ENCODE peak calls at places on chromosome 11, in seven cellular contexts. U is esophagus muscularis mucosa, X is heart left ventricle, C is A549, H is transverse colon, N is prostate gland, E is sigmoid colon. A is an unnamed sample.

GRCh38 chr11:64616817-64617216 is 25.8 kb downstream of the SLC22A12 start:
- DNase-seq in U (no peak), X (no peak), C (no peak), H (no peak), N (no peak), E (no peak), A (no peak)

GRCh38 chr11:122599434-122599833 is 56.1 kb upstream of the UBASH3B start:
- DNase-seq in U (no peak), X (no peak), C (peak), H (no peak), N (no peak), E (no peak), A (no peak)

GRCh38 chr11:100980156-100980555 is 149.5 kb downstream of the PGR start:
- DNase-seq in U (no peak), X (no peak), C (peak), H (no peak), N (no peak), E (no peak), A (no peak)

GRCh38 chr11:65213322-65214211 is 31.8 kb downstream of the CAPN1 start:
- DNase-seq in U (no peak), X (no peak), C (no peak), H (no peak), N (no peak), E (no peak), A (no peak)

GRCh38 chr11:126159719-126160344 is 51.6 kb downstream of the RPUSD4 start:
- DNase-seq in U (no peak), X (no peak), C (no peak), H (no peak), N (no peak), E (no peak), A (no peak)

GRCh38 chr11:75532200-75532972 is 6.6 kb upstream of the GDPD5 start:
- DNase-seq in U (no peak), X (peak), C (peak), H (peak), N (peak), E (peak), A (peak)

GRCh38 chr11:67545280-67545679 is 22.0 kb upstream of the CABP2 start:
- DNase-seq in U (no peak), X (peak), C (no peak), H (peak), N (no peak), E (no peak), A (peak)

GRCh38 chr11:129695543-129696308 is 119.9 kb upstream of the TMEM45B start:
- DNase-seq in U (no peak), X (no peak), C (peak), H (peak), N (peak), E (no peak), A (peak)

GRCh38 chr11:28701760-28702449 is 593.7 kb downstream of the METTL15 start:
- DNase-seq in U (no peak), X (no peak), C (peak), H (no peak), N (peak), E (no peak), A (no peak)

GRCh38 chr11:110966131-110966530 is 253.9 kb upstream of the ARHGAP20 start:
- DNase-seq in U (no peak), X (no peak), C (no peak), H (no peak), N (no peak), E (no peak), A (no peak)

GRCh38 chr11:66124564-66124963 is 54.5 kb downstream of the PACS1 start:
- DNase-seq in U (no peak), X (no peak), C (peak), H (no peak), N (no peak), E (no peak), A (no peak)

GRCh38 chr11:78715639-78716311 is 141.1 kb upstream of the NARS2 start:
- DNase-seq in U (no peak), X (no peak), C (peak), H (peak), N (peak), E (no peak), A (peak)

GRCh38 chr11:34809191-34810106 is 106.7 kb downstream of the APIP start:
- DNase-seq in U (peak), X (no peak), C (no peak), H (no peak), N (peak), E (no peak), A (peak)

GRCh38 chr11:121482231-121483129 is 29.7 kb upstream of the SORL1-AS1 start:
- DNase-seq in U (no peak), X (no peak), C (no peak), H (peak), N (no peak), E (no peak), A (no peak)

GRCh38 chr11:47510231-47510630 is 42.7 kb downstream of the CELF1 start:
- DNase-seq in U (no peak), X (no peak), C (no peak), H (no peak), N (no peak), E (no peak), A (no peak)

GRCh38 chr11:64245797-64246623 is 733 bp downstream of the PPP1R14B start:
- DNase-seq in U (no peak), X (peak), C (peak), H (peak), N (no peak), E (peak), A (peak)

GRCh38 chr11:83280256-83280655 is 5.9 kb downstream of the CCDC90B start:
- DNase-seq in U (no peak), X (no peak), C (no peak), H (no peak), N (no peak), E (no peak), A (no peak)

GRCh38 chr11:83971063-83971462 is 684.9 kb upstream of the CCDC90B start:
- DNase-seq in U (no peak), X (no peak), C (no peak), H (no peak), N (no peak), E (no peak), A (no peak)

GRCh38 chr11:503179-503981 is 3.7 kb downstream of the RNH1 start:
- DNase-seq in U (no peak), X (no peak), C (no peak), H (peak), N (no peak), E (peak), A (peak)

GRCh38 chr11:116691779-116692178 is 81.0 kb downstream of the BUD13 start:
- DNase-seq in U (no peak), X (peak), C (no peak), H (peak), N (peak), E (peak), A (peak)

GRCh38 chr11:130827697-130828377 is 88.4 kb downstream of the SNX19 start:
- DNase-seq in U (no peak), X (peak), C (peak), H (peak), N (no peak), E (peak), A (peak)

GRCh38 chr11:73189315-73189714 is 28.8 kb upstream of the P2RY2 start:
- DNase-seq in U (no peak), X (peak), C (no peak), H (peak), N (no peak), E (peak), A (no peak)

GRCh38 chr11:14924291-14924690 is 32.3 kb upstream of the CYP2R1 start:
- DNase-seq in U (peak), X (no peak), C (no peak), H (no peak), N (no peak), E (no peak), A (no peak)

GRCh38 chr11:67117667-67118058 is 1.4 kb upstream of the KDM2A start:
- DNase-seq in U (no peak), X (peak), C (no peak), H (peak), N (no peak), E (peak), A (no peak)

GRCh38 chr11:15199693-15200092 is 85.0 kb downstream of the INSC start:
- DNase-seq in U (no peak), X (peak), C (no peak), H (no peak), N (no peak), E (no peak), A (no peak)

GRCh38 chr11:126129681-126130671 is 67.3 kb upstream of the CDON start:
- DNase-seq in U (no peak), X (no peak), C (no peak), H (no peak), N (no peak), E (peak), A (no peak)

GRCh38 chr11:17921620-17922473 is 91.0 kb downstream of the SERGEF start:
- DNase-seq in U (peak), X (no peak), C (no peak), H (no peak), N (no peak), E (no peak), A (peak)

GRCh38 chr11:133897331-133897650 is 52.0 kb upstream of the SPATA19 start:
- DNase-seq in U (no peak), X (no peak), C (no peak), H (no peak), N (no peak), E (peak), A (no peak)

GRCh38 chr11:67352546-67353316 is 615 bp downstream of the POLD4 start:
- DNase-seq in U (no peak), X (peak), C (no peak), H (peak), N (peak), E (peak), A (peak)

GRCh38 chr11:85946221-85946620 is 91.0 kb downstream of the CCDC83 start:
- DNase-seq in U (no peak), X (no peak), C (no peak), H (no peak), N (no peak), E (no peak), A (no peak)

GRCh38 chr11:117984471-117984870 is 1.7 kb upstream of the IL10RA start:
- DNase-seq in U (no peak), X (no peak), C (no peak), H (no peak), N (no peak), E (no peak), A (no peak)

GRCh38 chr11:126083829-126084607 is 21.4 kb upstream of the CDON start:
- DNase-seq in U (no peak), X (no peak), C (no peak), H (no peak), N (no peak), E (no peak), A (no peak)

GRCh38 chr11:26227311-26227710 is 104.6 kb upstream of the ANO3 start:
- DNase-seq in U (no peak), X (no peak), C (peak), H (no peak), N (no peak), E (no peak), A (no peak)

GRCh38 chr11:57643802-57644201 is 5.9 kb downstream of the YPEL4 start:
- DNase-seq in U (no peak), X (no peak), C (no peak), H (no peak), N (no peak), E (no peak), A (no peak)

GRCh38 chr11:47179655-47179991 is 2.9 kb upstream of the ARFGAP2 start:
- DNase-seq in U (no peak), X (no peak), C (peak), H (no peak), N (no peak), E (no peak), A (peak)

GRCh38 chr11:68843703-68844312 is 2.1 kb upstream of the CPT1A start:
- DNase-seq in U (no peak), X (peak), C (peak), H (peak), N (peak), E (peak), A (peak)

DNA sequence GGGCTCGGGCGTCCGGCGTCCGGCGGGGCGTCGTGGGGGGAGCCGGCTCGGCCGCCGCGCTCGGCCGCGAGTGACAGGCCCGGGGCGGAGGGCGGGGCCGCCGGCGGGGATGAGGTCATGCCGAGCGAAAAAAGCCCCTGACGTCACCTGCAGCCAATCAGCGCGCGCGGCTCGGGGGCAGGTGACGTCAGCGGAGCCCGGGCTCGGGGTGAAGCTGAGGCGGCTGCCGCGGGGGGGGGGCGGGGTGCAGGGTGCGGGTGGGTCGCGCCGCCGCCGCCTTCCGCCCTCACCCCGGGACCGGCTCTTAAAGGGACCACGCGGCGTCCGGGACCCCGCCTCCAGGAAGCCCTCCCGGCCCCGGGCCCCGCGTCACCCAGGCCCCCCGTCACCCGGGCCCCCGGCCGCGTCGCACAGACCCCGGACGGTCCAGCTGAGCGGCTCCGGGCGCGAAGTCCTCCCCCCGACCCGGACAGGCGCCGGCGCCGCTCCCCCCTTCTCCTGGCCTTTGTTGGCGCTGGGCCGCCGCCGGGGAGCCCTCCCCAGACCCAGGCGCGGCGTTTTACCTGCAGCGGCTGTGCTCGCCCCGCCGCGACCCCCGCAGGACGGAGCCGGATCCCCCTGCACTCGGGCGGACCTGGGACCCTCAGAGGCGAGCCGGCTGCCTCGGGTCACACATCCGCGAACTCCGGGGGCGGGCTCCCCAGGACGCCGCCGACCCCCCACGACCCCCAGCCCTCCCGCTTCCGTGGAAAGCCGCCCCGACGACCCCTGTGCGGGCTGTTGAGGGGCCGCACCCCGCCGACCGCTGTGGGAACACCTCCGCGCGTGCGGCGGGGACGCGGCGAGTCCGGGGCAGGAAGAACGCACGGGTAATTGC is at the start of gene DUSP8:
- DNase-seq in U (peak), X (peak), C (peak), H (peak), N (peak), E (peak), A (peak)
- TF ChIP-seq POLR2A in U (no peak), X (peak), C (no peak), H (peak), N (peak), E (no peak), A (no peak)

DNA sequence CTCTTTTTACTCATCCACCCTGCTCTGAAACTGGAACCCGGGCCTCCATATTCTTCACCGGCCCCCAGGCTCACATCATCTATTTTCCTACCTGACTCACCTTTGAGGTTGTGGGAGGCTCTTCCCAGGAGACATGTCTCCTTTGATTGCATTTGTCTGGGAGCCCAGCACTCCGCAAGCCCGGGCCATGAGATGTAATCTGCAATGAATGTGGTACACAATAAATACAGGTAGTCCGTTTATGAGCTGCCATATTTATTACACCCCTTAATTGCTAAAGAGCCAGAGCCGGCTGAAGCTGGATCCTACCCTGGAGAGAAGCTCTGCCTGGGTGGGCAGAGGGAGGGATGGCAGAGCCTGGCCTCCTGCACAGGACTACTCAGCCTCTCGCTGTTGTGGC is 49.6 kb downstream of the TP53I11 start:
- DNase-seq in U (no peak), X (no peak), C (no peak), H (no peak), N (no peak), E (no peak), A (no peak)
- TF ChIP-seq POLR2A in U (no peak), X (no peak), C (no peak), H (no peak), N (no peak), E (no peak), A (no peak)

GRCh38 chr11:69914286-69915150 is 95.3 kb upstream of the FGF3 start:
- DNase-seq in U (no peak), X (peak), C (no peak), H (peak), N (peak), E (peak), A (no peak)

GRCh38 chr11:69916806-69917387 is 97.7 kb upstream of the FGF3 start:
- DNase-seq in U (no peak), X (peak), C (no peak), H (peak), N (no peak), E (no peak), A (no peak)

GRCh38 chr11:69915151-69915500 is 95.9 kb upstream of the FGF3 start:
- DNase-seq in U (no peak), X (no peak), C (peak), H (peak), N (no peak), E (no peak), A (no peak)

GRCh38 chr11:69917529-69917928 is 98.3 kb upstream of the FGF3 start:
- DNase-seq in U (no peak), X (no peak), C (no peak), H (no peak), N (no peak), E (no peak), A (no peak)

GRCh38 chr11:69915501-69916250 is 96.5 kb upstream of the FGF3 start:
- DNase-seq in U (no peak), X (peak), C (peak), H (peak), N (peak), E (peak), A (peak)
- TF ChIP-seq POLR2A in U (no peak), X (no peak), C (no peak), H (no peak), N (no peak), E (no peak), A (no peak)

DNA sequence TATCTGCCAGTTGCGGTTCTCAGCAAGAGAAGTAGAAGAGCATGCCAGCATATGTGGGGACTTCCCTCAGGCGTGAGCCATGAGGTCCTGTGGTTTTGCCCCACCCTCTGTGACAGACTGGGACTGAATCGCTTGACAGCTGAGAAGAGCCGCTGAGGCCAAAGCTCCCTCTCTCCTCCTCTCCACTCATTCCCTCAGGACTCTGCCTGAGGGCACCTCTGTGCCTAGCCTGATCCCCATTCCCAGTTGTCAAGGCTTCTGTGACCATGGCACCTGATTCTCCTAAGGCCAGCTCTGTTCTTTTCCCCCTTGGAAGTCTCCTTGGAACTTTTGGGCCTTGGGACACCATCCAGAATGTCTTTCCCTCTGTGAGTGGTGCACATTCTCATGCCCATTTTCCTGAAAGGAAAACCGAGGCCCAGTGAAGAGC is 27.0 kb downstream of the ART5 start:
- DNase-seq in U (no peak), X (no peak), C (no peak), H (peak), N (no peak), E (no peak), A (peak)
- TF ChIP-seq POLR2A in U (no peak), X (no peak), C (no peak), H (no peak), N (no peak), E (no peak), A (no peak)

GRCh38 chr11:127873478-127873877 is 713.9 kb downstream of the ETS1 start:
- DNase-seq in U (no peak), X (no peak), C (no peak), H (no peak), N (no peak), E (no peak), A (no peak)
- TF ChIP-seq POLR2A in U (no peak), X (no peak), C (no peak), H (no peak), N (no peak), E (no peak), A (no peak)

GRCh38 chr11:32302826-32303225 is 132.5 kb downstream of the WT1 start:
- DNase-seq in U (no peak), X (no peak), C (no peak), H (no peak), N (no peak), E (no peak), A (no peak)

DNA sequence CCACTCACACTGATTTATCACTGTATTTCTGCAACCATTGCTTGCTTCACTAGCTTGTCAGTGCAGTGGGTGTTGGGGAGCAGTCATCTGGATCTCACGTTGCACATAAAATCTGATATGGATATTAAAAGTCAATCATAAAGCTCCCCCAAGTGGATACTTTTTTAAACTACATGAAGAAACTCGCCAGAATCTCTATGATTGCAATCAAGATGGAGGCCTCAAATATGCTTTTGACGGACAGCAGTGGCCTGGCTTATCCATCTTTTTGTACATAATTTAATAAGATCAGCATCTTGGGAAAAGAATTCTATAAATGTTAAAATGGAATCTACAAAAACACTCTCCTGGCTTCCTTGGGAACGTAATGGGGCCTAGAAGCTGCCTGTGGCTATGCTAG is 137.7 kb downstream of the WT1 start:
- DNase-seq in U (no peak), X (no peak), C (peak), H (no peak), N (peak), E (no peak), A (peak)
- TF ChIP-seq POLR2A in U (no peak), X (no peak), C (no peak), H (no peak), N (no peak), E (no peak), A (no peak)

DNA sequence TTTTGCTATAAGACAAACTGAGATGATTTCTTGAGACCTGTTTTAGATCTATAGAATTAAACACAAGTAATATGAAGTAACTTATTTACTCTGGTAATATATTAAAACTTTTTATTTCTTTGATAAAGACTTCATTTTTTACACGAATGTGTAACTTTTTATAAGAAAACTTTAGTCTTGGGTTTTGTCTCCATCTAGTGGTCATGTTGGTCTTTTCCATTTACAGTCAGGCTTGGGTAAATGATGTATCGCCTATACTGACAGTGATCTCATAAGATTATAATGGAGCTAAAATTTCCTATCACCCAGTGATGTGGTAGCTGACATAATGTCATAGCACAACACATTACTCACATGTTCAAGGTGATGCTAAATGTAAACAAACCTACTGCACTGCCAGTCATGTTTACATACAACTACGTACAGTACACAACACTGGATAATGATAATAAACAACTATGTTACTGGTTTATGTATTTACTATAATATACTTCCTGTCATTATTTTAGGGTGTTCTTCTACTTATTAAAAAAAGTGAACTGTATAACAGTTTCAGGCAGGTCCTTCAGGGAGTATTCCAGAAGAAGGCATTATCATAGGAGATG is 7.5 kb upstream of the C11orf97 start:
- DNase-seq in U (no peak), X (no peak), C (peak), H (no peak), N (no peak), E (no peak), A (peak)
- TF ChIP-seq POLR2A in U (no peak), X (no peak), C (no peak), H (no peak), N (no peak), E (no peak), A (no peak)